ENCODE peak calls at places on chromosomes 16 and 17, in five cellular contexts. One of them, this sample, is unnamed.

GRCh38 chr17:17300624-17301568 is 2.3 kb upstream of the NT5M start:
- DNase-seq in IMR-90: peak; percentile 51
- DNase-seq in tibial artery: peak; percentile 42
- DNase-seq in aorta: peak; percentile 75
- DNase-seq in GM23338: peak; percentile 97
- DNase-seq in this sample: no peak

GRCh38 chr17:2214887-2215615 is 88.5 kb downstream of the SMG6 start:
- DNase-seq in IMR-90: peak; percentile 88
- DNase-seq in tibial artery: no peak
- DNase-seq in aorta: peak; percentile 73
- DNase-seq in GM23338: no peak
- DNase-seq in this sample: no peak

GRCh38 chr17:73639322-73639721 is 4.9 kb downstream of the SDK2 start:
- DNase-seq in IMR-90: no peak
- DNase-seq in tibial artery: peak; percentile 28
- DNase-seq in aorta: peak; percentile 81
- DNase-seq in GM23338: no peak
- DNase-seq in this sample: no peak

GRCh38 chr17:73503560-73503959 is 140.7 kb downstream of the SDK2 start:
- DNase-seq in IMR-90: no peak
- DNase-seq in tibial artery: no peak
- DNase-seq in aorta: no peak
- DNase-seq in GM23338: no peak
- DNase-seq in this sample: peak; percentile 55

GRCh38 chr16:4240624-4241023 is 1.3 kb downstream of the SRL start:
- DNase-seq in IMR-90: no peak
- DNase-seq in tibial artery: no peak
- DNase-seq in aorta: no peak
- DNase-seq in GM23338: peak; percentile 46
- DNase-seq in this sample: no peak

GRCh38 chr17:75843577-75844529 is at the start of gene UNC13D:
- DNase-seq in IMR-90: no peak
- DNase-seq in tibial artery: no peak
- DNase-seq in aorta: no peak
- DNase-seq in GM23338: no peak
- DNase-seq in this sample: peak; percentile 81

GRCh38 chr16:29810699-29811169 is 1.3 kb upstream of the PRRT2 start:
- DNase-seq in IMR-90: no peak
- DNase-seq in tibial artery: no peak
- DNase-seq in aorta: no peak
- DNase-seq in GM23338: peak; percentile 47
- DNase-seq in this sample: no peak

GRCh38 chr16:85979605-85980004 is 80.6 kb downstream of the IRF8 start:
- DNase-seq in IMR-90: no peak
- DNase-seq in tibial artery: no peak
- DNase-seq in aorta: no peak
- DNase-seq in GM23338: no peak
- DNase-seq in this sample: no peak

GRCh38 chr16:29809850-29810698 is 1.9 kb upstream of the PRRT2 start:
- DNase-seq in IMR-90: no peak
- DNase-seq in tibial artery: no peak
- DNase-seq in aorta: peak; percentile 54
- DNase-seq in GM23338: peak; percentile 35
- DNase-seq in this sample: peak; percentile 53

GRCh38 chr17:61129876-61130275 is 269.8 kb upstream of the TBX2 start:
- DNase-seq in IMR-90: peak; percentile 68
- DNase-seq in tibial artery: no peak
- DNase-seq in aorta: no peak
- DNase-seq in GM23338: no peak
- DNase-seq in this sample: no peak

GRCh38 chr16:20911361-20911760 is 10.8 kb downstream of the LYRM1 start:
- DNase-seq in IMR-90: peak; percentile 71
- DNase-seq in tibial artery: no peak
- DNase-seq in aorta: no peak
- DNase-seq in GM23338: no peak
- DNase-seq in this sample: no peak

GRCh38 chr16:67430504-67431076 is 331 bp upstream of the HSD11B2 start:
- DNase-seq in IMR-90: no peak
- DNase-seq in tibial artery: no peak
- DNase-seq in aorta: peak; percentile 53
- DNase-seq in GM23338: peak; percentile 83
- DNase-seq in this sample: peak; percentile 89

GRCh38 chr16:22677024-22677830 is 136.7 kb upstream of the HS3ST2 start:
- DNase-seq in IMR-90: no peak
- DNase-seq in tibial artery: no peak
- DNase-seq in aorta: no peak
- DNase-seq in GM23338: no peak
- DNase-seq in this sample: no peak

GRCh38 chr16:57042157-57043111 is 49.9 kb upstream of the CPNE2 start:
- DNase-seq in IMR-90: peak; percentile 36
- DNase-seq in tibial artery: no peak
- DNase-seq in aorta: no peak
- DNase-seq in GM23338: no peak
- DNase-seq in this sample: no peak

GRCh38 chr17:49992191-49992932 is 2.7 kb downstream of the DLX3 start:
- DNase-seq in IMR-90: no peak
- DNase-seq in tibial artery: no peak
- DNase-seq in aorta: no peak
- DNase-seq in GM23338: peak; percentile 37
- DNase-seq in this sample: no peak

GRCh38 chr17:55466671-55467070 is 44.6 kb downstream of the SMIM36 start:
- DNase-seq in IMR-90: no peak
- DNase-seq in tibial artery: no peak
- DNase-seq in aorta: no peak
- DNase-seq in GM23338: peak; percentile 57
- DNase-seq in this sample: no peak

GRCh38 chr16:68786685-68787418 is 49.8 kb downstream of the CDH1 start:
- DNase-seq in IMR-90: peak; percentile 44
- DNase-seq in tibial artery: no peak
- DNase-seq in aorta: no peak
- DNase-seq in GM23338: no peak
- DNase-seq in this sample: no peak

DNA sequence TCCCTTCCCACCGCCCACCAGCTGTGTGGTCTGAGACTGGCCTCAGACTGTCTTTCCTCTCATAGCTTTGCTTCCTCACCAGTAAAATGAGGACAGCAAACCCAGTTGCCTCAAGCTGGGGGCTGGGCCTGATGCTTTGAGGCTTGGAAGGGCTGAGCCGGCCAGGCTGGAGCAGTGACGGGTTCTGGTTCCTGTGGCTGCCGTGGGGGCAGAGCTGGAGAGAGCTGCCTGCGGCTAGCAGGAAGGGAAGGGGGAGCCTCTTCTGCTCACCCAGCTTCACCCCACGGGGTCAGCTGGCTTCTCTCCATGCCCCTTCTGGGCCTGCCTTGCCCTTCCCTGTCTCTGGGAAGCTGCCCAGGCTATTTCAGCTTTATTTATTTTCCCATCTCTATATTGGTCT is 23.8 kb downstream of the LASP1 start:
- DNase-seq in IMR-90: no peak
- DNase-seq in tibial artery: no peak
- DNase-seq in aorta: peak; percentile 80
- DNase-seq in GM23338: no peak
- DNase-seq in this sample: no peak
- H3K4me1 ChIP-seq in IMR-90: peaks cover 19% of the 10 kb centered on the region
- H3K4me1 ChIP-seq in tibial artery: no peaks in the 10 kb centered on the region
- H3K4me1 ChIP-seq in aorta: peaks cover 3% of the 10 kb centered on the region
- H3K4me1 ChIP-seq in GM23338: peaks cover 17% of the 10 kb centered on the region
- H3K4me1 ChIP-seq in this sample: peaks cover 44% of the 10 kb centered on the region

GRCh38 chr17:72423718-72424117 is 302.9 kb downstream of the SOX9 start:
- DNase-seq in IMR-90: no peak
- DNase-seq in tibial artery: no peak
- DNase-seq in aorta: no peak
- DNase-seq in GM23338: no peak
- DNase-seq in this sample: no peak

GRCh38 chr17:72424505-72425117 is 303.8 kb downstream of the SOX9 start:
- DNase-seq in IMR-90: no peak
- DNase-seq in tibial artery: no peak
- DNase-seq in aorta: no peak
- DNase-seq in GM23338: no peak
- DNase-seq in this sample: no peak

GRCh38 chr17:72422505-72423285 is 301.9 kb downstream of the SOX9 start:
- DNase-seq in IMR-90: peak; percentile 92
- DNase-seq in tibial artery: peak; percentile 61
- DNase-seq in aorta: peak; percentile 85
- DNase-seq in GM23338: no peak
- DNase-seq in this sample: no peak

GRCh38 chr17:72422204-72422504 is 301.3 kb downstream of the SOX9 start:
- DNase-seq in IMR-90: no peak
- DNase-seq in tibial artery: no peak
- DNase-seq in aorta: no peak
- DNase-seq in GM23338: no peak
- DNase-seq in this sample: no peak

GRCh38 chr17:72423286-72423589 is 302.4 kb downstream of the SOX9 start:
- DNase-seq in IMR-90: no peak
- DNase-seq in tibial artery: no peak
- DNase-seq in aorta: no peak
- DNase-seq in GM23338: no peak
- DNase-seq in this sample: no peak
- H3K4me1 ChIP-seq in IMR-90: peaks cover 23% of the 10 kb centered on the region
- H3K4me1 ChIP-seq in tibial artery: no peaks in the 10 kb centered on the region
- H3K4me1 ChIP-seq in aorta: no peaks in the 10 kb centered on the region
- H3K4me1 ChIP-seq in GM23338: no peaks in the 10 kb centered on the region
- H3K4me1 ChIP-seq in this sample: no peaks in the 10 kb centered on the region

DNA sequence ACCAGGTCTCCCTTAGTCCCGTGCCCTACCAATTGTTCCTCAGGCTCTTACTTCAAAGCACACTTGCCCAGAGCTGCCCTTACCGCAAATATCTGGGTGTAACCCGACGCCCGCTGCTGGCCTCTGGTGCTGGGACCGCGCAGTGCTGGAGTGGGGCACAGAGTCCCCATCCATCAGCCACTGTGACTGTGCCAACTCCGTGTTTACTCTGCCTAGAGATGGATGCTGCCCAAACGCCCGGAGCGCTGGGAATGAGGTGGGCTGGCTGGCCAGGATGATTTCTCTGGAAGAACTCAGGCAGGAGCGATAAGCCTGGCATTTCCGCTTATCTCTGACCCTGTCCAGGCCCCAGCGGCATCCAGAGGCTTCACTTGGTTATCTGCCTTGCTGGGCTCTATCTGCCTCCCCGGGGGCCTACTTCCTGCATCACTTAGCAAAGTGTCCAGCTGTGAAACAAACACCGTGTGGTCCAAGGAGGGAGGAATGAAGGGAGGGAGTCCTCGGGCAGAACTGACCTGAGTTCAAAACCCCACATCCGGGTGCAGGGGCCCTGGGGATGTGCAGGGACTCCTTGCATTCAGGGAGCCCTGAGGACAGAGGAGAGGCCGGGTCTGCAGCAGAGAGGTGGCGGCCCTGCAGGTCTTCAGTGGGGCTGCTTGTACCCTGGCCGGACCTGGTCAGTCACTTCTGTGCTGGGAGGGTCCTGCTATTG is 9.4 kb upstream of the MYLK3 start:
- DNase-seq in IMR-90: peak; percentile 7
- DNase-seq in tibial artery: no peak
- DNase-seq in aorta: no peak
- DNase-seq in GM23338: peak; percentile 26
- DNase-seq in this sample: peak; percentile 30
- H3K4me1 ChIP-seq in IMR-90: peaks cover 14% of the 10 kb centered on the region
- H3K4me1 ChIP-seq in tibial artery: no peaks in the 10 kb centered on the region
- H3K4me1 ChIP-seq in aorta: no peaks in the 10 kb centered on the region
- H3K4me1 ChIP-seq in GM23338: peaks cover 4% of the 10 kb centered on the region
- H3K4me1 ChIP-seq in this sample: peaks cover 9% of the 10 kb centered on the region

DNA sequence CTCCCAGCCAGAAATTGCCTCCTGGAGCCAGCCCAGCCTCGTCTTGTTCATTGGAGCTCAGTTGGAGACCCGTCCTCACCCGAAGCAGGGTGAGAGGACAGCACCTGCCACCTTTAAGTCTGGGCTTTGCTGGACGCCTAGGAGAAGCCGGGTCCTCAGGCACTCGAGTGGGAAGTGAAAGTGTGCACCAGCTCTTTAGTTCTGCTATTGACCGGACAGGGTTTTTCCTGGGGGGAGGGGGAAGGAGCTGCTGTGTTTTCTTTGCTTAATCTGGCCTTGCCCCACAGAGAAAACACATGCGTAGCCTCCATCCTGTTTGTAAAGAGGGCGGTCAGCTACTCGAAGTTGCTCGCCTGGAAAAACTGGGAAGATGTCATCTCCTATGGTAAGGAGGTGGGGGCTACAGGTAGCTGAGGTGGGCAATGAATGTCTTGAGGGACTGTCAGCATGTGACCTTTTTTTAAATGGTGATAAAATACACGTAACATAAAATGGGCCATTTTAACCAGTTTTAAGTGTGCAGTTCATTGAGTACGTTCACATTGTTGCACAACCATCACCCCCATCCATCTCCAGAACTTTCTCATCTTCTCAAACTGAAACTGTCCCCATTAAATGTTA is 34.4 kb downstream of the CMIP start:
- DNase-seq in IMR-90: no peak
- DNase-seq in tibial artery: peak; percentile 71
- DNase-seq in aorta: peak; percentile 86
- DNase-seq in GM23338: no peak
- DNase-seq in this sample: no peak
- H3K4me1 ChIP-seq in IMR-90: peaks cover 23% of the 10 kb centered on the region
- H3K4me1 ChIP-seq in tibial artery: no peaks in the 10 kb centered on the region
- H3K4me1 ChIP-seq in aorta: no peaks in the 10 kb centered on the region
- H3K4me1 ChIP-seq in GM23338: peaks cover 17% of the 10 kb centered on the region
- H3K4me1 ChIP-seq in this sample: peaks cover 67% of the 10 kb centered on the region

GRCh38 chr17:81939218-81939617 is 2.1 kb upstream of the PYCR1 start:
- DNase-seq in IMR-90: no peak
- DNase-seq in tibial artery: no peak
- DNase-seq in aorta: no peak
- DNase-seq in GM23338: no peak
- DNase-seq in this sample: no peak
- H3K4me1 ChIP-seq in IMR-90: peaks cover 4% of the 10 kb centered on the region
- H3K4me1 ChIP-seq in tibial artery: no peaks in the 10 kb centered on the region
- H3K4me1 ChIP-seq in aorta: no peaks in the 10 kb centered on the region
- H3K4me1 ChIP-seq in GM23338: peaks cover 10% of the 10 kb centered on the region
- H3K4me1 ChIP-seq in this sample: peaks cover 76% of the 10 kb centered on the region

DNA sequence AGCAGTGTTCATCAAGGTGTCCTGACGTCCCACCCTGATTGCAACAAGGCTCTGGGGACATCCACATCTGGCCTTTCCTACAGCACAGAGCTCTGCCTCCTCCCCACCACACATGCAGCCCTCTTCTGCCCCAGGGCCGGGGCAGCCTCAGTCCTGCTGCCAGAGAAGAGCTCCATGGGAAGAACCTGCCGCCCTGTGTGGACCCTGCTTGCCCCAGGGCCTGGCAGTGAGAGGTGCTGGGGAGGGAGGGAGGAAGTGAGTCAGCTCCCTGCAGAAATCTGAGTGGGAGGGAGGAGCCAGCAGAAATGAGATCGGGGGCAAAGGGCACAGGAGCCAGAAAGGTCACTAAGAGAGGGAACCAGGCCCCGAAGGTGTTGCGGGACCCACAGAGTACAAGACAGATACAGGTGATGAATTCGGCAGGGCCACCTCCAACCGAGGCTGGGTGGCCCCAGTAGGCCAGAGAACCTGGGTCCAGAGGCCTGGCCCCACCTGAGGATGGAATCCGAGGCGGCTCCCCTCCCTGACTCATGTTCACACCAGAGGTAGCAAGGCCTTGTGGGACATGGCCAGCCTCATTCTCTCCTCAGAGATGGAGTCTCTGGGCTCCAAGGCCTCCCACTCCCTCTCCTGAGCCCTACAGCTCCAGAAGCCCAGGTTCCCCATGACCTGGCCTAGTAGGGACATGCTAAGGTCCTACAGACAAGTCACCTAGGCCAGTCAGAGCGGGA is 24.8 kb downstream of the MYO18A start:
- DNase-seq in IMR-90: peak; percentile 61
- DNase-seq in tibial artery: no peak
- DNase-seq in aorta: peak; percentile 79
- DNase-seq in GM23338: no peak
- DNase-seq in this sample: peak; percentile 81
- H3K4me1 ChIP-seq in IMR-90: peaks cover 65% of the 10 kb centered on the region
- H3K4me1 ChIP-seq in tibial artery: no peaks in the 10 kb centered on the region
- H3K4me1 ChIP-seq in aorta: no peaks in the 10 kb centered on the region
- H3K4me1 ChIP-seq in GM23338: peaks cover 13% of the 10 kb centered on the region
- H3K4me1 ChIP-seq in this sample: peaks cover 57% of the 10 kb centered on the region